ENCODE peak calls at places on chromosome 17, in six cellular contexts. One of them, this sample, is unnamed.

GRCh38 chr17:40345161-40346034 is 19.1 kb downstream of the GJD3 start:
- DNase-seq in kidney: peak; percentile 94
- DNase-seq in tibial artery: peak; percentile 90
- DNase-seq in IMR-90: peak; percentile 51
- DNase-seq in ovary: peak; percentile 71
- DNase-seq in colonic mucosa: peak; percentile 94
- DNase-seq in this sample: peak; percentile 84

GRCh38 chr17:15154618-15155017 is 110.5 kb downstream of the PMP22 start:
- DNase-seq in IMR-90: peak; percentile 3
- DNase-seq in tibial artery: no peak
- DNase-seq in colonic mucosa: no peak
- DNase-seq in ovary: no peak
- DNase-seq in kidney: no peak
- DNase-seq in this sample: no peak

GRCh38 chr17:28700830-28701492 is 10.7 kb downstream of the PROCA1 start:
- DNase-seq in tibial artery: no peak
- DNase-seq in ovary: no peak
- DNase-seq in IMR-90: no peak
- DNase-seq in colonic mucosa: no peak
- DNase-seq in kidney: no peak
- DNase-seq in this sample: no peak

GRCh38 chr17:42904110-42904469 is 3.5 kb downstream of the G6PC1 start:
- DNase-seq in kidney: no peak
- DNase-seq in tibial artery: peak; percentile 32
- DNase-seq in colonic mucosa: no peak
- DNase-seq in IMR-90: no peak
- DNase-seq in ovary: no peak
- DNase-seq in this sample: no peak

GRCh38 chr17:39867084-39867890 is 715 bp upstream of the ZPBP2 start:
- DNase-seq in colonic mucosa: no peak
- DNase-seq in kidney: no peak
- DNase-seq in IMR-90: no peak
- DNase-seq in ovary: no peak
- DNase-seq in tibial artery: no peak
- DNase-seq in this sample: no peak

GRCh38 chr17:51860934-51861561 is 297.5 kb downstream of the CA10 start:
- DNase-seq in kidney: no peak
- DNase-seq in colonic mucosa: peak; percentile 72
- DNase-seq in ovary: no peak
- DNase-seq in IMR-90: no peak
- DNase-seq in tibial artery: no peak
- DNase-seq in this sample: peak; percentile 44

GRCh38 chr17:72954595-72954994 is 137.9 kb downstream of the SLC39A11 start:
- DNase-seq in tibial artery: no peak
- DNase-seq in colonic mucosa: no peak
- DNase-seq in kidney: no peak
- DNase-seq in ovary: no peak
- DNase-seq in IMR-90: no peak
- DNase-seq in this sample: no peak

GRCh38 chr17:50837980-50838954 is 2.9 kb downstream of the WFIKKN2 start:
- DNase-seq in colonic mucosa: no peak
- DNase-seq in tibial artery: peak; percentile 35
- DNase-seq in kidney: peak; percentile 31
- DNase-seq in IMR-90: no peak
- DNase-seq in ovary: no peak
- DNase-seq in this sample: no peak

GRCh38 chr17:50659220-50659619 is 24.5 kb downstream of the ABCC3 start:
- DNase-seq in kidney: peak; percentile 50
- DNase-seq in ovary: no peak
- DNase-seq in IMR-90: no peak
- DNase-seq in colonic mucosa: no peak
- DNase-seq in tibial artery: no peak
- DNase-seq in this sample: no peak

GRCh38 chr17:34307110-34307509 is 12.1 kb upstream of the CCL8 start:
- DNase-seq in ovary: peak; percentile 29
- DNase-seq in kidney: no peak
- DNase-seq in colonic mucosa: no peak
- DNase-seq in tibial artery: no peak
- DNase-seq in IMR-90: peak; percentile 71
- DNase-seq in this sample: no peak

GRCh38 chr17:34305061-34305460 is 14.2 kb upstream of the CCL8 start:
- DNase-seq in ovary: no peak
- DNase-seq in tibial artery: no peak
- DNase-seq in colonic mucosa: no peak
- DNase-seq in IMR-90: no peak
- DNase-seq in kidney: no peak
- DNase-seq in this sample: no peak

GRCh38 chr17:34308376-34308775 is 10.9 kb upstream of the CCL8 start:
- DNase-seq in tibial artery: no peak
- DNase-seq in ovary: no peak
- DNase-seq in kidney: no peak
- DNase-seq in IMR-90: no peak
- DNase-seq in colonic mucosa: no peak
- DNase-seq in this sample: no peak

GRCh38 chr17:34305606-34306005 is 13.6 kb upstream of the CCL8 start:
- DNase-seq in IMR-90: peak; percentile 23
- DNase-seq in kidney: no peak
- DNase-seq in ovary: no peak
- DNase-seq in colonic mucosa: no peak
- DNase-seq in tibial artery: no peak
- DNase-seq in this sample: no peak

DNA sequence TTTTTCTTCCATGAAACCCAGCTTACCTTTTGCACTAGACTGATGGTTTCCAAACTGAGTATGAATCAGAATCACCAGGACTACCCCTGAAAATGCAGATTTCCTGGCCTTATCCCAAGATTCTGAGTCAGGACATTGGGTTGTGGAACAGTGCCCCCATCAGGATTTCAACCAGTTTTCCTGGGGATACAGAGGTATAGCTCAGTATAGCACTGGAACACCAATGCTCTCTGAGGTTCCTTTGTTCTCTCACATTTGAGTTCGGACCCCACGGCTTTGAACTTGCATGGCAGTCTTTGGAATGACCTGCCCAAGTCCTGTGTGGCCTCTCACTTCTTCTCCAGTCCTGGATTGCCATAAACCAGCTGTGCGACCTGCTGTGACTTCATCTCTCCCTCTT is 12.8 kb upstream of the CCL8 start:
- DNase-seq in tibial artery: no peak
- DNase-seq in kidney: no peak
- DNase-seq in IMR-90: peak; percentile 87
- DNase-seq in colonic mucosa: no peak
- DNase-seq in ovary: peak; percentile 35
- DNase-seq in this sample: peak; percentile 31
- H3K4me3 ChIP-seq in tibial artery: no peak overlapping the region
- H3K4me3 ChIP-seq in kidney: no peak overlapping the region
- H3K4me3 ChIP-seq in IMR-90: no peak overlapping the region
- H3K4me3 ChIP-seq in colonic mucosa: no peak overlapping the region
- H3K4me3 ChIP-seq in ovary: no peak overlapping the region
- H3K4me3 ChIP-seq in this sample: no peak overlapping the region

DNA sequence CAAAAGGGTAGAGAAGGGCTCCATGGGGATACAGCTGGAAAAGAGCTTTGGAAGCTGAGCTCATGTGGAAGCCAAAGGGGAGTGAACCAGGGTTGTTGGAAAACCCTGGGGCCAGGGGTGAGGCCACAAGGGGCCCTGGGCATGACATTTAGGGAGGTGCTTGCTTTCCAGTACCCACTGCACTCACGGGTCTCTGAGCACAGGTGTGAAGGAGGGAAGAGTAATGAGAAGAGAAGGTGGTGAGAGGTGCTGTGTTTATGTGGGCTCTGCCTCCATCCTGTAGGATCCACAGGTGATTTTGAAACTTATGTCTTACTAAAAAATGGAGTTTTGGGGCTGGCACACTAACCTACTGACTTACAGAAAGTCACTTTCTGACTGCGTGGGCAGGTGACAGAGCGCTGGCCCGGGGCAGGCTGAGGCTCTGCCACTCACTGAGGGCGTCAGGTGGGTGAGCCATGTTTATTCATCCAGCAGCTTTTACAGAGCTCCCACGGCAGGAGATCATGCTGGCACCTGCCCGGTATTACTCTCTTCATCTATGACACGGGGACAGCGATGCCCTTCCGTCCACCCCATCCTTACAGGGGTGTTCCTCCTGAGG is 18.9 kb downstream of the KSR1 start:
- DNase-seq in colonic mucosa: no peak
- DNase-seq in kidney: no peak
- DNase-seq in ovary: no peak
- DNase-seq in tibial artery: no peak
- DNase-seq in IMR-90: no peak
- DNase-seq in this sample: no peak
- H3K27ac ChIP-seq in colonic mucosa: no peak overlapping the region
- H3K27ac ChIP-seq in kidney: no peak overlapping the region
- H3K27ac ChIP-seq in ovary: no peak overlapping the region
- H3K27ac ChIP-seq in tibial artery: no peak overlapping the region
- H3K27ac ChIP-seq in IMR-90: no peak overlapping the region
- H3K27ac ChIP-seq in this sample: no peak overlapping the region

DNA sequence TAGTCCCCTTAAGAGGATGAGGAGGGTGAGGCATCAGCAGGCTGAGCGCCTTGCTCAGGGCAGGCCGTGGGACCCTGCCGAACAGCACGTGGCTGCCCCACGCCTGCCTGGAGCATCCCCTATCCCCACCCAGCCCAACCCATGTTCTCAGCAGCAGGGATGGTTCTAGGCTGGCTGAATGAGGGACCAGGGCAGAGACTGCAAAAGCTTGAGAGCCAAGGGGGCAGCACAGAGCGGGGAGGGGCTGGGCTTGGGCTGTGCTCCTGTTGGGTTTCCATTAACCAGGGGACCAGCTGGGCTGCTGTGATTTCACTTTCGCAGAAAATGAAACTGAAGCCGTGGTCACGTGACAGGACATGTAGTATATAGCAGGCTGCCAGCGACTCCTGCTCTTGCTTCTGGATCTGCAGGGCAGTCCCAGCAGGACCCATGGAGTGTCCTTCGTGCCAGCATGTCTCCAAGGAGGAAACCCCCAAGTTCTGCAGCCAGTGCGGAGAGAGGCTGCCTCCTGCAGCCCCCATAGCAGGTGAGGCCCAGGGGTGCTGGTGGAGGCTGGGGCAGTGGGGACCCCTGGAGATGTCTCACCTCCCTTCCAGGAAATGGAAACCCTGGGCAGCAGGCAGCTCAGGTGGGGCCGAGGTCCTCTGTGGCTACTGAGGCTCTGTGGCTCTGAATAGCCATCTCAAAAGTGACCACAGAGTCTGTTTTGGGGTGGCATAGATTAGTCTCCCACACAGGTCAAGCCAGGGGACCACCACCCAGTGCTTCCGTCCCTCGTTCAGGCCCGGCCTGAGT is 2.8 kb downstream of the RNF213 start:
- DNase-seq in kidney: peak; percentile 96
- DNase-seq in IMR-90: peak; percentile 89
- DNase-seq in colonic mucosa: peak; percentile 95
- DNase-seq in tibial artery: peak; percentile 87
- DNase-seq in ovary: peak; percentile 89
- DNase-seq in this sample: peak; percentile 91
- H3K4me3 ChIP-seq in kidney: peak overlapping the region; percentile 82
- H3K4me3 ChIP-seq in IMR-90: peak overlapping the region; percentile 1
- H3K4me3 ChIP-seq in colonic mucosa: peak overlapping the region; percentile 48
- H3K4me3 ChIP-seq in tibial artery: peak overlapping the region; percentile 30
- H3K4me3 ChIP-seq in ovary: peak overlapping the region; percentile 32
- H3K4me3 ChIP-seq in this sample: no peak overlapping the region

GRCh38 chr17:35086164-35086563 is 22.7 kb upstream of the RFFL start:
- DNase-seq in ovary: no peak
- DNase-seq in colonic mucosa: no peak
- DNase-seq in IMR-90: no peak
- DNase-seq in kidney: no peak
- DNase-seq in tibial artery: no peak
- DNase-seq in this sample: no peak

GRCh38 chr17:35086931-35087573 is 23.5 kb upstream of the RFFL start:
- DNase-seq in tibial artery: no peak
- DNase-seq in ovary: no peak
- DNase-seq in kidney: no peak
- DNase-seq in IMR-90: no peak
- DNase-seq in colonic mucosa: peak; percentile 38
- DNase-seq in this sample: no peak

GRCh38 chr17:35088911-35089845 is 25.7 kb upstream of the RFFL start:
- DNase-seq in ovary: peak; percentile 88
- DNase-seq in kidney: peak; percentile 95
- DNase-seq in IMR-90: peak; percentile 69
- DNase-seq in colonic mucosa: peak; percentile 91
- DNase-seq in tibial artery: peak; percentile 93
- DNase-seq in this sample: peak; percentile 89

GRCh38 chr17:35088647-35088910 is 25.1 kb upstream of the RFFL start:
- DNase-seq in kidney: no peak
- DNase-seq in ovary: peak; percentile 45
- DNase-seq in IMR-90: no peak
- DNase-seq in tibial artery: no peak
- DNase-seq in colonic mucosa: peak; percentile 60
- DNase-seq in this sample: no peak

DNA sequence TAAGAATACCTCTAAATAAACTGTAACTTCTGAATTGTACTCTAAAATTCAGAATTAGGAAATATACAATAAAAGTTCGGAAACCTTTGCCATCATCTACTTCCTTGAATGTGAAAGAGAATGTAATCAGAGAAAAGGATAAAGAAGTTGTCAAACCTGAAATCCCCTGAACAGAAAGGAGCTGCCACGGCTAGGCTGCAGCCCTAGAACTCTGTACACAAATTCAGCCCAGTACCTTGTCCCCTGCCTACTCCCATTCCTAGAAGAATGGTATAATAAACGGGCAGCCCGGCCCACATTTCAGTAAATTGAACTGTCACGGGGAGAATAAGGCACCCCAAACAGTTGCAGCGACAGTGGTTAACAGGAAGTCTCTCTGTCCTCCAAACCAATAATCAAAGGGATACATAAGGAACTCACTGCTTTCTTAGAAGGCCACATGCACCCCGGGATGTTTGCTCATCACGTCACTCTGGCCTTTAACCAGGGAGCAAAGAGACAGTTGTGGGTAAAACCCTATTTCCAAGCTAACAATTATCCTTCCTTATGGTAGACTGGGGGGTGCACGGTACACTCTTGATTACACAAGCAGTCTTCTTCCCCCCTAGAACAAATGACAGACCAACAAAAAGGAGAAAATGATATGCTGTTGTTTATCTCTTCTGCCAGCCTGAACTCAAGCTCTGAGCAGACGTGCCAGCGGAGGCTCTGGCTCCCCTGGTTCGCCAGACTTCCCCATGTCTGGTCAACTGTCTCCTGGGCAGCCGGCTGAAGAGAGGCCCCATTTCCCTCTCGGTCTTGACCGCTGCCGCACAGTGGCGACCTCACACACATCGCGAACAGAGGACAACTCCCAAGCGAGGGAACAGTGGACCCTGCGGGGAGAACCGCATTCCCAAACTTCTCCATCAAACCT is 24.5 kb upstream of the RFFL start:
- DNase-seq in tibial artery: peak; percentile 77
- DNase-seq in IMR-90: peak; percentile 42
- DNase-seq in kidney: peak; percentile 84
- DNase-seq in ovary: no peak
- DNase-seq in colonic mucosa: peak; percentile 83
- DNase-seq in this sample: peak; percentile 71
- H3K27ac ChIP-seq in tibial artery: peak overlapping the region; percentile 91
- H3K27ac ChIP-seq in IMR-90: peak overlapping the region; percentile 73
- H3K27ac ChIP-seq in kidney: peak overlapping the region; percentile 74
- H3K27ac ChIP-seq in ovary: peak overlapping the region; percentile 62
- H3K27ac ChIP-seq in colonic mucosa: peak overlapping the region; percentile 98
- H3K27ac ChIP-seq in this sample: peak overlapping the region; percentile 23

This sample was measured in SJCRH30.